ENCODE peak calls at places on chromosomes 6 and 20, in four cellular contexts. One of them, this sample, is unnamed.

GRCh38 chr6:12827921-12828320 is 111.4 kb downstream of the PHACTR1 start:
- DNase-seq in occipital lobe: no peak
- DNase-seq in NB4: no peak
- DNase-seq in glutamatergic neuron: no peak
- DNase-seq in this sample: no peak

GRCh38 chr6:170166511-170167122 is 124.3 kb downstream of the DLL1 start:
- DNase-seq in occipital lobe: no peak
- DNase-seq in NB4: no peak
- DNase-seq in glutamatergic neuron: no peak
- DNase-seq in this sample: no peak

GRCh38 chr6:108383967-108384366 is 89.1 kb downstream of the AFG1L start:
- DNase-seq in occipital lobe: no peak
- DNase-seq in glutamatergic neuron: no peak
- DNase-seq in NB4: no peak
- DNase-seq in this sample: no peak

GRCh38 chr6:63677282-63677681 is 41.7 kb downstream of the PHF3 start:
- DNase-seq in glutamatergic neuron: no peak
- DNase-seq in NB4: no peak
- DNase-seq in occipital lobe: no peak
- DNase-seq in this sample: no peak

GRCh38 chr6:81756690-81757089 is 4.2 kb upstream of the TENT5A start:
- DNase-seq in NB4: peak; percentile 57
- DNase-seq in occipital lobe: no peak
- DNase-seq in glutamatergic neuron: no peak
- DNase-seq in this sample: no peak

GRCh38 chr6:127266892-127267741 is 453 bp downstream of the RNF146 start:
- DNase-seq in NB4: peak; percentile 82
- DNase-seq in occipital lobe: no peak
- DNase-seq in glutamatergic neuron: peak; percentile 90
- DNase-seq in this sample: peak; percentile 30

GRCh38 chr20:58407966-58408557 is 19.0 kb downstream of the VAPB start:
- DNase-seq in occipital lobe: no peak
- DNase-seq in NB4: no peak
- DNase-seq in glutamatergic neuron: no peak
- DNase-seq in this sample: no peak

GRCh38 chr20:44310664-44311639 is at the start of gene FITM2:
- DNase-seq in glutamatergic neuron: peak; percentile 100
- DNase-seq in occipital lobe: peak; percentile 89
- DNase-seq in NB4: peak; percentile 96
- DNase-seq in this sample: peak; percentile 93

GRCh38 chr6:87730310-87730709 is 28.3 kb upstream of the AKIRIN2 start:
- DNase-seq in occipital lobe: no peak
- DNase-seq in glutamatergic neuron: no peak
- DNase-seq in NB4: no peak
- DNase-seq in this sample: no peak

GRCh38 chr20:64053841-64054661 is 4.6 kb upstream of the SOX18 start:
- DNase-seq in occipital lobe: no peak
- DNase-seq in glutamatergic neuron: no peak
- DNase-seq in NB4: no peak
- DNase-seq in this sample: no peak

GRCh38 chr6:38861957-38862401 is 146.9 kb downstream of the DNAH8 start:
- DNase-seq in NB4: no peak
- DNase-seq in glutamatergic neuron: no peak
- DNase-seq in occipital lobe: no peak
- DNase-seq in this sample: no peak

GRCh38 chr6:11458509-11458908 is 79.0 kb upstream of the TMEM170B start:
- DNase-seq in NB4: no peak
- DNase-seq in occipital lobe: no peak
- DNase-seq in glutamatergic neuron: no peak
- DNase-seq in this sample: no peak

GRCh38 chr6:43917878-43918382 is 147.9 kb downstream of the VEGFA start:
- DNase-seq in glutamatergic neuron: no peak
- DNase-seq in NB4: peak; percentile 55
- DNase-seq in occipital lobe: no peak
- DNase-seq in this sample: no peak

GRCh38 chr20:25491446-25492038 is 84.1 kb downstream of the GINS1 start:
- DNase-seq in glutamatergic neuron: no peak
- DNase-seq in occipital lobe: no peak
- DNase-seq in NB4: no peak
- DNase-seq in this sample: no peak

GRCh38 chr20:36167826-36168634 is 13.5 kb downstream of the EPB41L1 start:
- DNase-seq in occipital lobe: no peak
- DNase-seq in glutamatergic neuron: no peak
- DNase-seq in NB4: peak; percentile 37
- DNase-seq in this sample: no peak

GRCh38 chr6:73062121-73062520 is 163.2 kb downstream of the KHDC1L start:
- DNase-seq in glutamatergic neuron: no peak
- DNase-seq in NB4: no peak
- DNase-seq in occipital lobe: no peak
- DNase-seq in this sample: no peak

GRCh38 chr6:11231564-11232176 is 798 bp downstream of the NEDD9 start:
- DNase-seq in occipital lobe: no peak
- DNase-seq in NB4: no peak
- DNase-seq in glutamatergic neuron: no peak
- DNase-seq in this sample: no peak

GRCh38 chr20:52313335-52313963 is 121.9 kb upstream of the ZFP64 start:
- DNase-seq in occipital lobe: no peak
- DNase-seq in NB4: no peak
- DNase-seq in glutamatergic neuron: peak; percentile 14
- DNase-seq in this sample: peak; percentile 9

GRCh38 chr20:53444386-53444785 is 149.3 kb downstream of the ZNF217 start:
- DNase-seq in occipital lobe: no peak
- DNase-seq in NB4: no peak
- DNase-seq in glutamatergic neuron: no peak
- DNase-seq in this sample: no peak

GRCh38 chr6:154239392-154239791 is 117.2 kb downstream of the IPCEF1 start:
- DNase-seq in NB4: no peak
- DNase-seq in glutamatergic neuron: no peak
- DNase-seq in occipital lobe: no peak
- DNase-seq in this sample: no peak

GRCh38 chr20:57397693-57398108 is 6.5 kb downstream of the RBM38 start:
- DNase-seq in NB4: peak; percentile 39
- DNase-seq in glutamatergic neuron: no peak
- DNase-seq in occipital lobe: no peak
- DNase-seq in this sample: peak; percentile 23

GRCh38 chr6:14889698-14890593 is 355.9 kb upstream of the JARID2 start:
- DNase-seq in NB4: peak; percentile 65
- DNase-seq in glutamatergic neuron: no peak
- DNase-seq in occipital lobe: no peak
- DNase-seq in this sample: no peak

GRCh38 chr6:127115032-127115661 is 3.3 kb upstream of the RSPO3 start:
- DNase-seq in occipital lobe: no peak
- DNase-seq in NB4: no peak
- DNase-seq in glutamatergic neuron: no peak
- DNase-seq in this sample: no peak